ENCODE peak calls at places on chromosomes 13 and 19, in six cellular contexts. V, E, N, T, Q and Y are unnamed samples.
A peak's percentile ranks its signal among the peaks of the same experiment; 100 is the strongest.

GRCh38 chr13:51405176-51405575 is 47.7 kb downstream of the INTS6 start:
- DNase-seq in N (no peak), E (no peak), V (no peak), Q (no peak), T (no peak), Y (no peak)

GRCh38 chr19:44653977-44654784 is 10.5 kb downstream of the PVR start:
- DNase-seq in E (no peak), V (peak; percentile 89), N (peak; percentile 76), Q (peak; percentile 37), T (peak; percentile 84), Y (peak; percentile 97)

GRCh38 chr13:112782433-112783010 is 92.7 kb downstream of the ATP11A start:
- DNase-seq in V (no peak), N (no peak), Q (no peak), E (no peak), T (no peak), Y (no peak)

GRCh38 chr13:30105381-30105780 is 202.0 kb downstream of the KATNAL1 start:
- DNase-seq in Q (no peak), N (peak; percentile 72), V (no peak), E (no peak), T (no peak), Y (no peak)

GRCh38 chr19:33469171-33470039 is 52.2 kb downstream of the PEPD start:
- DNase-seq in V (no peak), Q (no peak), T (no peak), E (no peak), N (no peak), Y (no peak)

GRCh38 chr13:39631307-39631706 is 24.2 kb upstream of the COG6 start:
- DNase-seq in V (no peak), T (no peak), Q (no peak), E (no peak), N (no peak), Y (no peak)

GRCh38 chr13:50945669-50946068 is 36.1 kb downstream of the RNASEH2B start:
- DNase-seq in N (no peak), E (no peak), T (no peak), Q (no peak), V (no peak), Y (no peak)

GRCh38 chr13:39037410-39037879 is 444 bp downstream of the PROSER1 start:
- DNase-seq in N (no peak), E (no peak), T (no peak), V (no peak), Q (no peak), Y (peak; percentile 59)

GRCh38 chr13:48161530-48162179 is 66.8 kb upstream of the MED4 start:
- DNase-seq in T (peak; percentile 54), V (peak; percentile 86), E (no peak), Q (no peak), N (no peak), Y (no peak)

GRCh38 chr13:114115191-114115671 is 17.2 kb downstream of the RASA3 start:
- DNase-seq in V (peak; percentile 86), T (peak; percentile 77), E (no peak), N (no peak), Q (no peak), Y (no peak)

GRCh38 chr19:48319647-48320537 is 5.5 kb upstream of the EMP3 start:
- DNase-seq in T (peak; percentile 90), Q (peak; percentile 74), N (peak; percentile 89), V (peak; percentile 90), E (peak; percentile 66), Y (peak; percentile 54)

GRCh38 chr19:33214621-33215020 is 11.0 kb downstream of the SLC7A10 start:
- DNase-seq in V (no peak), Q (no peak), N (peak; percentile 66), E (no peak), T (peak; percentile 26), Y (no peak)

GRCh38 chr13:36919206-36919832 is 719 bp downstream of the SMAD9 start:
- DNase-seq in V (peak; percentile 71), Q (no peak), T (no peak), N (peak; percentile 75), E (no peak), Y (no peak)

GRCh38 chr19:46115396-46116109 is 8.9 kb downstream of the IGFL3 start:
- DNase-seq in Q (no peak), T (no peak), E (peak; percentile 33), N (no peak), V (no peak), Y (peak; percentile 7)

GRCh38 chr19:41324921-41325639 is 15.1 kb downstream of the CCDC97 start:
- DNase-seq in V (peak; percentile 88), T (peak; percentile 84), N (peak; percentile 99), Q (peak; percentile 47), E (no peak), Y (no peak)

GRCh38 chr13:45295536-45295935 is 45.4 kb downstream of the TPT1 start:
- DNase-seq in N (no peak), E (no peak), Q (no peak), V (no peak), T (no peak), Y (no peak)

GRCh38 chr19:45717983-45718650 is 12.6 kb downstream of the FBXO46 start:
- DNase-seq in T (no peak), Q (no peak), V (peak; percentile 58), N (no peak), E (no peak), Y (no peak)

GRCh38 chr13:43036386-43037220 is 13.2 kb downstream of the DNAJC15 start:
- DNase-seq in V (peak; percentile 61), Q (no peak), N (peak; percentile 35), T (no peak), E (no peak), Y (no peak)

GRCh38 chr13:41694902-41695301 is 237.6 kb downstream of the RGCC start:
- DNase-seq in E (peak; percentile 50), V (peak; percentile 80), N (no peak), T (peak; percentile 62), Q (no peak), Y (no peak)

GRCh38 chr13:101554420-101555125 is 102.1 kb downstream of the ITGBL1 start:
- DNase-seq in N (no peak), T (no peak), V (no peak), E (no peak), Q (no peak), Y (no peak)

GRCh38 chr19:39084732-39085080 is 538 bp downstream of the ACP7 start:
- DNase-seq in N (no peak), Q (no peak), V (no peak), E (no peak), T (no peak), Y (no peak)

GRCh38 chr13:31246918-31247317 is 47.1 kb downstream of the B3GLCT start:
- DNase-seq in E (no peak), V (no peak), N (no peak), T (no peak), Q (no peak), Y (no peak)

GRCh38 chr13:28564030-28564429 is 69.1 kb upstream of the FLT1 start:
- DNase-seq in N (no peak), Q (no peak), E (no peak), T (no peak), V (no peak), Y (no peak)

GRCh38 chr13:62176051-62176450 is 760.4 kb upstream of the PCDH20 start:
- DNase-seq in T (no peak), E (no peak), V (no peak), N (no peak), Q (no peak), Y (no peak)

GRCh38 chr13:18949489-18949761 is 232.2 kb downstream of the TUBA3C start:
- DNase-seq in V (no peak), N (no peak), E (no peak), T (no peak), Q (no peak), Y (no peak)

GRCh38 chr13:110553417-110553816 is 8.1 kb downstream of the RAB20 start:
- DNase-seq in V (no peak), T (no peak), N (no peak), Q (no peak), E (no peak), Y (no peak)
- H3K4me1 ChIP-seq in V (no peaks in the 10 kb centered on the region), T (no peaks in the 10 kb centered on the region), N (peaks cover 14% of the 10 kb centered on the region), Q (no peaks in the 10 kb centered on the region), E (no peaks in the 10 kb centered on the region), Y (peaks cover 12% of the 10 kb centered on the region)

GRCh38 chr13:100534911-100535310 is 53.7 kb downstream of the GGACT start:
- DNase-seq in Q (no peak), V (no peak), E (no peak), T (no peak), N (no peak), Y (no peak)
- H3K4me1 ChIP-seq in Q (peaks cover 17% of the 10 kb centered on the region), V (no peaks in the 10 kb centered on the region), E (no peaks in the 10 kb centered on the region), T (no peaks in the 10 kb centered on the region), N (no peaks in the 10 kb centered on the region), Y (peaks cover 14% of the 10 kb centered on the region)

GRCh38 chr19:4638828-4639530 is at the start of gene TNFAIP8L1:
- DNase-seq in T (peak; percentile 98), Q (peak; percentile 99), V (peak; percentile 97), N (peak; percentile 98), E (peak; percentile 88), Y (peak; percentile 99)
- H3K4me1 ChIP-seq in T (peaks cover 10% of the 10 kb centered on the region), Q (peaks cover 54% of the 10 kb centered on the region), V (no peaks in the 10 kb centered on the region), N (peaks cover 6% of the 10 kb centered on the region), E (peaks cover 29% of the 10 kb centered on the region), Y (peaks cover 5% of the 10 kb centered on the region)

GRCh38 chr19:8240274-8241229 is 31.4 kb downstream of the CERS4 start:
- DNase-seq in Q (peak; percentile 32), T (peak; percentile 82), E (peak; percentile 47), N (peak; percentile 92), V (peak; percentile 93), Y (peak; percentile 41)

GRCh38 chr19:8233370-8233769 is 24.2 kb downstream of the CERS4 start:
- DNase-seq in T (no peak), E (no peak), V (no peak), N (no peak), Q (no peak), Y (no peak)

GRCh38 chr19:8238251-8238650 is 29.1 kb downstream of the CERS4 start:
- DNase-seq in N (no peak), V (no peak), Q (no peak), E (no peak), T (no peak), Y (no peak)

GRCh38 chr19:8239528-8240273 is 30.5 kb downstream of the CERS4 start:
- DNase-seq in T (no peak), N (no peak), V (no peak), Q (no peak), E (no peak), Y (no peak)

GRCh38 chr19:8237026-8237425 is 27.9 kb downstream of the CERS4 start:
- DNase-seq in N (no peak), T (no peak), V (no peak), Q (no peak), E (no peak), Y (no peak)
- H3K4me1 ChIP-seq in N (peaks cover 3% of the 10 kb centered on the region), T (peaks cover 6% of the 10 kb centered on the region), V (no peaks in the 10 kb centered on the region), Q (peaks cover 14% of the 10 kb centered on the region), E (peaks cover 16% of the 10 kb centered on the region), Y (peaks cover 10% of the 10 kb centered on the region)